ENCODE peak calls at places on chromosomes 4 and X, in eight cellular contexts. D is effector CD4-positive, alpha-beta T cell; F is stimulated activated CD4-positive, alpha-beta T cell treated with anti-CD3 and anti-CD28 coated beads, Interleukin-12 subunit alpha, Interleukin-12 subunit beta, amount 100 ng/mL, for 24 hours; U is heart left ventricle; J is GF-D8; R is psoas muscle; Z is A172; M is bronchial epithelial cell. E is an unnamed sample.

GRCh38 chr4:98210293-98210692 is 50.9 kb upstream of the RAP1GDS1 start:
- DNase-seq in J (no peak), D (no peak), U (no peak), Z (no peak), M (no peak), R (no peak), F (no peak), E (no peak)

GRCh38 chrX:153981771-153982533 is 9.4 kb downstream of the TMEM187 start:
- DNase-seq in M (no peak), U (no peak), F (peak), D (peak), J (peak), R (peak), Z (no peak), E (peak)

GRCh38 chrX:97402333-97402732 is 518.6 kb downstream of the RPA4 start:
- DNase-seq in M (no peak), U (no peak), Z (no peak), R (no peak), F (no peak), J (no peak), D (no peak), E (no peak)

GRCh38 chr4:111930658-111931057 is 214.6 kb upstream of the FAM241A start:
- DNase-seq in F (no peak), U (no peak), J (no peak), M (peak), R (no peak), D (no peak), Z (no peak), E (no peak)

GRCh38 chrX:154761977-154762528 is 611 bp upstream of the DKC1 start:
- DNase-seq in U (no peak), R (no peak), J (no peak), Z (no peak), D (no peak), F (no peak), M (no peak), E (no peak)

GRCh38 chr4:41258783-41259182 is 2.1 kb downstream of the UCHL1 start:
- DNase-seq in M (peak), D (no peak), Z (peak), F (no peak), J (no peak), R (no peak), U (no peak), E (no peak)

GRCh38 chrX:50497067-50497466 is 26.4 kb upstream of the DGKK start:
- DNase-seq in U (no peak), Z (no peak), D (no peak), F (no peak), M (no peak), J (no peak), R (no peak), E (no peak)

GRCh38 chr4:145523117-145523516 is 41.5 kb downstream of the SMAD1 start:
- DNase-seq in Z (no peak), F (no peak), M (peak), D (no peak), J (no peak), R (no peak), U (no peak), E (no peak)

GRCh38 chrX:10387011-10387410 is 230.2 kb downstream of the CLCN4 start:
- DNase-seq in J (no peak), M (peak), Z (peak), U (no peak), D (no peak), R (no peak), F (no peak), E (no peak)

GRCh38 chr4:74618659-74619058 is 173.7 kb downstream of the AREG start:
- DNase-seq in M (peak), Z (no peak), D (no peak), F (no peak), J (no peak), R (no peak), U (no peak), E (no peak)

GRCh38 chr4:149291463-149291862 is 524.2 kb downstream of the IQCM start:
- DNase-seq in M (peak), J (no peak), F (no peak), R (no peak), D (no peak), Z (peak), U (peak), E (no peak)

GRCh38 chr4:75653845-75654503 is 19.2 kb downstream of the G3BP2 start:
- DNase-seq in U (no peak), J (no peak), F (no peak), R (no peak), Z (peak), M (peak), D (no peak), E (no peak)

GRCh38 chrX:43716144-43716543 is 60.0 kb downstream of the MAOA start:
- DNase-seq in Z (no peak), R (no peak), U (no peak), F (no peak), D (no peak), J (no peak), M (no peak), E (no peak)

GRCh38 chrX:49187526-49187925 is 1.4 kb upstream of the PRICKLE3 start:
- DNase-seq in D (no peak), M (no peak), J (no peak), Z (no peak), F (no peak), R (no peak), U (no peak), E (no peak)

GRCh38 chr4:8403173-8403753 is 37.3 kb downstream of the ACOX3 start:
- DNase-seq in Z (peak), U (peak), M (peak), J (peak), F (peak), D (peak), R (peak), E (peak)

GRCh38 chrX:132153166-132153565 is 25.3 kb upstream of the FRMD7 start:
- DNase-seq in Z (no peak), R (no peak), U (no peak), F (no peak), J (no peak), D (no peak), M (no peak), E (no peak)

GRCh38 chrX:49157194-49157593 is 5.4 kb upstream of the MAGIX start:
- DNase-seq in M (no peak), Z (no peak), R (no peak), U (no peak), F (no peak), J (no peak), D (no peak), E (no peak)

GRCh38 chrX:13499736-13500135 is 69.7 kb upstream of the EGFL6 start:
- DNase-seq in M (no peak), D (no peak), U (no peak), F (no peak), R (no peak), Z (no peak), J (no peak), E (no peak)

GRCh38 chr4:87559090-87559837 is 30.1 kb upstream of the SPARCL1 start:
- DNase-seq in J (no peak), F (peak), M (no peak), U (no peak), Z (no peak), R (no peak), D (peak), E (no peak)

GRCh38 chr4:8727546-8728510 is 135.3 kb downstream of the CPZ start:
- DNase-seq in M (no peak), J (no peak), R (peak), D (no peak), U (no peak), F (no peak), Z (no peak), E (peak)

GRCh38 chr4:101853028-101853427 is 62.5 kb downstream of the BANK1 start:
- DNase-seq in D (no peak), M (no peak), U (no peak), R (no peak), F (no peak), J (no peak), Z (no peak), E (no peak)

GRCh38 chrX:79330022-79330421 is 37.1 kb downstream of the ITM2A start:
- DNase-seq in M (no peak), R (no peak), Z (no peak), D (no peak), F (no peak), U (no peak), J (no peak), E (no peak)

GRCh38 chrX:54484666-54485065 is 11.4 kb downstream of the FGD1 start:
- DNase-seq in J (no peak), D (no peak), U (peak), R (no peak), F (no peak), Z (no peak), M (no peak), E (no peak)

GRCh38 chrX:17669891-17670290 is 67.4 kb upstream of the SCML1 start:
- DNase-seq in J (no peak), U (no peak), R (no peak), F (no peak), D (no peak), Z (no peak), M (no peak), E (no peak)

GRCh38 chr4:121326580-121326979 is 54.2 kb downstream of the QRFPR start:
- DNase-seq in D (no peak), Z (no peak), U (no peak), F (no peak), J (no peak), M (no peak), R (no peak), E (no peak)

GRCh38 chr4:112708772-112709171 is 71.8 kb downstream of the LARP7 start:
- DNase-seq in Z (no peak), D (no peak), M (no peak), J (no peak), F (no peak), U (no peak), R (no peak), E (no peak)

GRCh38 chr4:185782523-185782922 is 29.5 kb downstream of the SORBS2 start:
- DNase-seq in J (no peak), F (no peak), U (no peak), R (no peak), M (peak), Z (no peak), D (no peak), E (no peak)

GRCh38 chr4:78362310-78362709 is 189.3 kb upstream of the ANXA3 start:
- DNase-seq in Z (no peak), J (no peak), D (no peak), M (no peak), F (no peak), R (no peak), U (no peak), E (no peak)

GRCh38 chrX:15786930-15787329 is 3.4 kb upstream of the ZRSR2 start:
- DNase-seq in F (no peak), M (no peak), U (no peak), Z (no peak), R (no peak), D (no peak), J (no peak), E (no peak)

E was measured in sciatic nerve.